ENCODE peak calls at places on chromosomes 1 and 21, in seven cellular contexts. O is epithelial cell of proximal tubule, U is A673, J is H9, E is osteocyte, B is HFFc6, N is natural killer cell. Y is an unnamed sample.

GRCh38 chr1:40673452-40673851 is 8.0 kb upstream of the RIMS3 start:
- DNase-seq in E (no peak), B (no peak), U (peak), O (no peak), J (no peak), N (no peak), Y (no peak)

GRCh38 chr1:160205242-160205973 is at the start of gene PEA15:
- DNase-seq in B (peak), N (peak), O (no peak), U (peak), E (peak), J (peak), Y (peak)

GRCh38 chr1:119702384-119702783 is 9.3 kb upstream of the PHGDH start:
- DNase-seq in J (no peak), B (peak), N (no peak), E (no peak), O (no peak), U (no peak), Y (no peak)

GRCh38 chr1:85374160-85374559 is 90.8 kb downstream of the DDAH1 start:
- DNase-seq in O (peak), U (no peak), N (no peak), E (no peak), B (peak), J (no peak), Y (no peak)

GRCh38 chr1:214074477-214074876 is 86.7 kb downstream of the PROX1 start:
- DNase-seq in O (no peak), J (no peak), B (no peak), E (no peak), N (no peak), U (no peak), Y (no peak)

GRCh38 chr1:57258616-57259330 is 165.1 kb downstream of the DAB1 start:
- DNase-seq in N (no peak), J (no peak), O (no peak), B (no peak), U (no peak), E (no peak), Y (no peak)

GRCh38 chr1:45923343-45923742 is 119.9 kb downstream of the MAST2 start:
- DNase-seq in J (no peak), O (no peak), N (no peak), E (no peak), U (no peak), B (no peak), Y (no peak)

GRCh38 chr1:184403961-184404726 is 17.3 kb downstream of the C1orf21 start:
- DNase-seq in O (no peak), B (no peak), J (no peak), U (no peak), E (no peak), N (no peak), Y (no peak)

GRCh38 chr1:77040817-77041216 is 173.5 kb downstream of the ST6GALNAC5 start:
- DNase-seq in U (no peak), N (no peak), O (no peak), B (no peak), J (no peak), E (no peak), Y (no peak)

GRCh38 chr1:159211331-159212136 is 6.9 kb downstream of the ACKR1 start:
- DNase-seq in B (no peak), O (peak), E (no peak), N (peak), U (peak), J (peak), Y (peak)

GRCh38 chr21:41367598-41368360 is 6.0 kb downstream of the MX2 start:
- DNase-seq in N (no peak), B (no peak), J (no peak), U (no peak), E (peak), O (no peak), Y (no peak)

GRCh38 chr1:51063121-51063520 is 38.9 kb upstream of the C1orf185 start:
- DNase-seq in E (no peak), U (no peak), J (no peak), O (peak), N (no peak), B (peak), Y (no peak)

GRCh38 chr1:40451238-40451585 is 936 bp downstream of the ZFP69B start:
- DNase-seq in J (no peak), N (no peak), B (no peak), E (no peak), U (no peak), O (no peak), Y (no peak)

GRCh38 chr21:39616373-39616772 is 3.6 kb downstream of the B3GALT5 start:
- DNase-seq in E (no peak), O (no peak), B (no peak), N (no peak), J (no peak), U (peak), Y (no peak)

GRCh38 chr1:63698001-63698838 is 75.6 kb upstream of the ROR1 start:
- DNase-seq in U (no peak), B (no peak), N (no peak), O (no peak), J (no peak), E (no peak), Y (no peak)

GRCh38 chr1:228824377-228824776 is 89.1 kb downstream of the RHOU start:
- DNase-seq in B (no peak), J (no peak), U (no peak), E (no peak), O (no peak), N (no peak), Y (no peak)

GRCh38 chr21:39669976-39670671 is 57.4 kb downstream of the B3GALT5 start:
- DNase-seq in J (no peak), U (no peak), N (no peak), E (peak), O (no peak), B (no peak), Y (no peak)

GRCh38 chr1:235874226-235874625 is 7.5 kb upstream of the LYST start:
- DNase-seq in J (no peak), B (no peak), O (no peak), U (no peak), E (no peak), N (no peak), Y (no peak)

GRCh38 chr21:43802713-43803313 is 13.4 kb downstream of the RRP1 start:
- DNase-seq in J (no peak), U (no peak), E (no peak), N (no peak), O (no peak), B (no peak), Y (no peak)

GRCh38 chr1:173395762-173396161 is 81.4 kb upstream of the PRDX6 start:
- DNase-seq in U (no peak), O (no peak), B (no peak), J (no peak), E (no peak), N (no peak), Y (no peak)

GRCh38 chr1:47682786-47683350 is 245.0 kb downstream of the FOXD2 start:
- DNase-seq in B (no peak), U (no peak), E (peak), N (no peak), J (peak), O (no peak), Y (no peak)

GRCh38 chr21:42002421-42002958 is 7.7 kb downstream of the ZBTB21 start:
- DNase-seq in U (no peak), O (peak), N (no peak), J (no peak), B (peak), E (no peak), Y (no peak)

GRCh38 chr1:211009944-211010343 is 124.0 kb downstream of the KCNH1 start:
- DNase-seq in U (no peak), J (no peak), O (no peak), B (no peak), E (no peak), N (no peak), Y (no peak)

GRCh38 chr1:22880174-22880601 is 92.5 kb downstream of the LACTBL1 start:
- DNase-seq in B (peak), U (peak), O (no peak), E (no peak), N (no peak), J (no peak), Y (no peak)

GRCh38 chr21:44428281-44428942 is 26.9 kb upstream of the LRRC3 start:
- DNase-seq in B (no peak), E (peak), J (peak), N (peak), U (peak), O (no peak), Y (peak)

GRCh38 chr1:227951624-227952373 is 4.1 kb upstream of the WNT9A start:
- DNase-seq in B (no peak), O (no peak), N (no peak), E (no peak), U (no peak), J (no peak), Y (no peak)

GRCh38 chr1:93906480-93906879 is 2.8 kb downstream of the GCLM start:
- DNase-seq in J (no peak), U (no peak), O (no peak), N (no peak), E (no peak), B (no peak), Y (no peak)

GRCh38 chr1:158179301-158180041 is 1.2 kb upstream of the CD1D start:
- DNase-seq in U (peak), N (no peak), O (no peak), J (no peak), E (no peak), B (no peak), Y (no peak)
- TF ChIP-seq CTCF in U (no peak), N (no peak), O (no peak), J (no peak), E (no peak), B (no peak), Y (no peak)

DNA sequence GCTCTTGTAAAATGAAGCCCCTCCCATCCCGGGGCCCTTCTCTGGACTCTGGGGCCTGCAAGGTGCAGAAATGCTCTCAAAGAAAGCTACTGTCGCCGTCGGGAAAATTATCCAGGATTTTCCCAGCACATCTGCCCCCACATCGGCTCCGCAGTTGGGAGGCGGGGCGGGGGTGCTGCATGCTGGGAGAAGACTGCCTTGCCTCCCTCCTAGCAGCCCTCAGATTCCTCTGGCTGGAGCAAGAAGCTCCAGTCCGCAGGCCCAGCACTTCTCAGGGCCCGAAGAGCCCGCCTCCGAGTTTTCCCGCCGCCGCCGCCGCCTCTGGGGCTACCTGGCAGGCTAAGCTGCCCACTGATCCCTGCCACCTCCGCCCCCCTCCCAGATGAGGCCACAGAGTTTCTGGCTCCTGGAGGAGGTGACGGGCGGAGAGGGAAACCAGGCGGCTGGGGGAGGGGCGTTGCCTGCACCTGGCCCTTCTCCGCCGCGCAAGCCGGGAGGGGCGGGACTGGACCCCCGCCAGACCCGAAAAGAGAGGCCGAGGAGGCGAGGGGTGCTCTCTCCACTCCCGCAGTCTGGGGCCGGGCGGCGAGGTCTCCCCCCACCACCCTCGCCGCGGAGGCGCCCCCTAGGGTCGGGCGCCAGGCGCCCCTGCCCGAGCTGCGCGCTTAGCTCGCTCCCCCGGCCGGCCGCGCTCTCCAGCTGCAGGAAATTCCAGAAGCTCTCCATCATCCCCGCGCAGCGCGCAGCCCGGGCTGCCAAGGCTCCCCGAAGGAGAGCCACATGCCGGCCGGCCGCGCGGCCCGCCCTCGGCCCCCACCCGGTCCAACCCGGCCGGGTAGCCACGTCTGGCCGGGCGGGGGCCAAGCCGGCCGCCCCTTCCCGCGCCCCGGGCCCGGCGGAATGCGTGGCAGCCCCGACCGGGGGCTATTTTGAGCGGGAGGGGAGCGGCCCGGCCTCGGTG is 28.8 kb downstream of the AHDC1 start:
- DNase-seq in N (no peak), J (peak), U (peak), O (no peak), E (peak), B (peak), Y (peak)
- TF ChIP-seq CTCF in N (no peak), J (peak), U (peak), O (peak), E (peak), B (peak), Y (peak)

GRCh38 chr1:19799233-19799876 is 361 bp downstream of the TMCO4 start:
- DNase-seq in U (peak), E (no peak), J (no peak), O (no peak), N (peak), B (peak), Y (peak)
- TF ChIP-seq CTCF in U (no peak), E (peak), J (peak), O (peak), N (no peak), B (peak), Y (peak)

DNA sequence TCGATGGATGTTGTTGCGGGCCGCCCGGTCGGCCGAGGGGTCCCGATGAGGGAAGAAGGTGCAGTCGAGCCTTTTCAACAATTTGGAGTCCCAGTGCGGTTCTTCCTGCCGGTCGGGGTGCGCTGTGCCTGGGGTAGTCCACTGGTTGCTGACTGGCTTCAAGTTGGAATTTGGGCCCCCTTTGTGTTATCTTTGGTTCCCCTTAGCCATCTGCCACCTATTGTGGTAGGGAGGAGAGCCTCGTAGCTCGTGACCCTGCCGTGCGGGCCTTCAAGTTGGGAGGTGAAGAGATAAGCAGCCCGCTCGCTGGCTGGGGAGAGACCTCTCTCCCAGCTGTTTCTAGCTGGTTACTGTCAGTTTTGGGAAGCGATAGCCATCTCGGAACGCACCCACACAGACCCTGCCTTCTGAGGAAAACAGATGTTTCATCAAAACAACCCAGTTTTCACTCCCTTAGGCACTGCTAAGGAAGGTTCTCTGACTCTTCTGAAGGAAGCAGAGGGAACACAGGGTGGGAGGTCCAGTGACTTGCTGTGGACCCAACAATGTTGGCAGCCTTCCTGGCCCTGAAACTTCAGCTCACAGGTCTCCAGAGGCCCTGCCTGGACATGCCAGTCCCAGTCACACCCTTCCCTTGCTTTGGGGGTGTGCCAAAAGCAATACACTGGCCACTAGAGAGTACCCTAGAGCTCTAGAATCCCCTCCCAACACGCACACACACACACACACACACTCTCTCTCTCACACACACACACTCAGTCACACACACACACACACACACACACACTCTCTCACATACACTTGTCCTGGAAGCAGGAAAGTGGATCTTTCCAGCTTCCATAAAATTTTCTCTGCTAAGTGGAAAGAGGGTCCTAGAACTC is 1.0 kb downstream of the BTG2 start:
- DNase-seq in E (peak), B (peak), O (no peak), U (peak), J (no peak), N (no peak), Y (no peak)
- TF ChIP-seq CTCF in E (no peak), B (no peak), O (peak), U (peak), J (no peak), N (no peak), Y (no peak)

GRCh38 chr1:229947968-229948367 is 119.1 kb upstream of the GALNT2 start:
- DNase-seq in U (no peak), N (no peak), O (no peak), J (no peak), B (no peak), E (no peak), Y (no peak)

GRCh38 chr1:229950908-229951307 is 116.1 kb upstream of the GALNT2 start:
- DNase-seq in E (no peak), O (no peak), J (no peak), N (no peak), B (no peak), U (no peak), Y (no peak)

GRCh38 chr1:229952135-229952534 is 114.9 kb upstream of the GALNT2 start:
- DNase-seq in O (no peak), U (no peak), J (no peak), E (no peak), N (no peak), B (no peak), Y (no peak)

GRCh38 chr1:229950020-229950419 is 117.0 kb upstream of the GALNT2 start:
- DNase-seq in B (no peak), J (no peak), N (no peak), E (no peak), O (no peak), U (no peak), Y (no peak)

DNA sequence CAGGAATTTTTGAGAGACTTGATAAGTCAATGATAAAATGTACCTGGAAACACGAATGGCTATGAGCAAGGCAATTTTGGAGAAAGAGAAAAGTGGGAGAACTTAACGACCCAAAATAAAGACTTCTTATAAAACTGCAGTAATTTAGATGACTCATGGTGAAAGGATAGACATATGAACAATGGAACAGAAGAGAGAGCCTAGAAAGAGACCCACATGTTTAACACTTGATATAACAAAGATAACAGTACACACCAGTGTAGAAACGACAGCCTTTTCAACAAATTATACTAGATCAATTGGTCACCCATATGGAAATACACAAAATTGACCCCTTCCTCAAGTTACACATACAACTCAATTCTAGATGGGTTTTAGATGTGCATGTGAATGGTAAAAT is 117.5 kb upstream of the GALNT2 start:
- DNase-seq in B (no peak), E (no peak), N (no peak), J (no peak), U (no peak), O (no peak), Y (no peak)
- TF ChIP-seq CTCF in B (no peak), E (no peak), N (no peak), J (no peak), U (no peak), O (no peak), Y (no peak)

GRCh38 chr1:6884652-6885153 is 99.4 kb downstream of the CAMTA1 start:
- DNase-seq in O (peak), J (no peak), B (no peak), E (no peak), N (no peak), U (no peak), Y (no peak)

GRCh38 chr1:6880951-6881690 is 95.9 kb downstream of the CAMTA1 start:
- DNase-seq in E (no peak), B (no peak), U (no peak), J (no peak), N (no peak), O (no peak), Y (no peak)

GRCh38 chr1:6888268-6888667 is 103.0 kb downstream of the CAMTA1 start:
- DNase-seq in E (no peak), O (no peak), U (no peak), N (no peak), J (no peak), B (peak), Y (no peak)

DNA sequence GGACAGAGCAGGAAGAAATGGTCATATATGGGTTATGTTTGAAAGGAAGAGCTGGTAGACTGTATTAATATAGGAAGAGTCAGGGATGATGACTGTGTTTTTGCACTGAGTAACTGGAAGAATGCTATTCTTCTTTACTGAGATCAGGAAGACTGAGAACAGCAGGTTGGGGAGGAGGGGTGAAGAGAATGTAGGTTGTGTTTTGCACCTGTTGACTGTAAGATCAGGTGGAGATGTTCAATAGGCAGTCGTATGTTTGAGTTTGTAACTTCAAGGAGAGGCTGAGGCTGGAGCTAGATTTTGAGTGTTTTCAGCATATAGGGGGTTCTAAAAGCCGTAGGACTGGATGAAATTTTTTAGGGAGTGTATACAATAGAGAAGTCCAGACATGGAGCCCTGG is 97.2 kb downstream of the CAMTA1 start:
- DNase-seq in J (no peak), U (no peak), B (no peak), O (no peak), N (no peak), E (no peak), Y (no peak)
- TF ChIP-seq CTCF in J (no peak), U (no peak), B (no peak), O (no peak), N (no peak), E (no peak), Y (no peak)

GRCh38 chr1:152049291-152050073 is 12.7 kb upstream of the S100A11 start:
- DNase-seq in U (no peak), N (no peak), E (no peak), J (no peak), O (no peak), B (peak), Y (no peak)

GRCh38 chr1:152047607-152047953 is 10.8 kb upstream of the S100A11 start:
- DNase-seq in E (no peak), N (peak), O (peak), U (no peak), B (no peak), J (no peak), Y (no peak)

GRCh38 chr1:152050886-152051764 is 14.3 kb upstream of the S100A11 start:
- DNase-seq in E (no peak), U (no peak), J (no peak), N (no peak), B (peak), O (no peak), Y (no peak)

GRCh38 chr1:152048641-152048970 is 11.8 kb upstream of the S100A11 start:
- DNase-seq in J (no peak), N (no peak), E (no peak), U (no peak), B (no peak), O (no peak), Y (no peak)

GRCh38 chr1:152047954-152048640 is 11.3 kb upstream of the S100A11 start:
- DNase-seq in N (peak), B (peak), E (peak), U (peak), J (peak), O (peak), Y (peak)
- TF ChIP-seq CTCF in N (peak), B (peak), E (peak), U (peak), J (peak), O (peak), Y (peak)